ENCODE peak calls at places on chromosomes 4 and X, in nine cellular contexts. B is tibial nerve, F is transverse colon, H is stomach, X is A549, G is upper lobe of left lung, Q is sigmoid colon, J is suprapubic skin, L is HepG2. P is an unnamed sample.

GRCh38 chrX:13345037-13345436 is 25.2 kb upstream of the ATXN3L start:
- DNase-seq in L (no peak), B (no peak), J (no peak), Q (no peak), X (no peak), H (no peak), F (no peak), G (no peak), P (no peak)

GRCh38 chr4:139761461-139761860 is 95.8 kb downstream of the MGST2 start:
- DNase-seq in F (no peak), H (no peak), Q (no peak), G (no peak), J (peak; percentile 0), X (peak; percentile 18), B (no peak), L (peak; percentile 82), P (no peak)

GRCh38 chr4:164081801-164082200 is 587.3 kb downstream of the TMA16 start:
- DNase-seq in L (no peak), B (no peak), J (no peak), F (no peak), G (no peak), Q (no peak), X (no peak), H (no peak), P (no peak)

GRCh38 chr4:126727461-126727860 is 905.3 kb upstream of the INTU start:
- DNase-seq in F (no peak), B (no peak), H (no peak), L (no peak), G (no peak), Q (no peak), X (no peak), J (no peak), P (no peak)

GRCh38 chrX:281166-281999 is at the start of gene PLCXD1:
- DNase-seq in L (peak; percentile 85), H (peak; percentile 32), F (no peak), G (no peak), X (peak; percentile 85), Q (peak; percentile 52), B (no peak), J (peak; percentile 78), P (no peak)

GRCh38 chrX:36160056-36160455 is 240.5 kb downstream of the CFAP47 start:
- DNase-seq in Q (no peak), J (no peak), B (no peak), L (no peak), H (no peak), F (no peak), X (no peak), G (no peak), P (no peak)

GRCh38 chr4:139129206-139129605 is 47.8 kb downstream of the ELF2 start:
- DNase-seq in L (no peak), H (no peak), B (no peak), G (no peak), J (no peak), X (no peak), Q (no peak), F (no peak), P (no peak)

GRCh38 chr4:174461438-174462106 is 60.7 kb downstream of the HPGD start:
- DNase-seq in G (peak; percentile 23), B (no peak), F (peak; percentile 39), X (peak; percentile 40), L (peak; percentile 54), H (no peak), J (no peak), Q (no peak), P (no peak)

GRCh38 chr4:86961103-86961502 is 26.3 kb downstream of the AFF1 start:
- DNase-seq in X (no peak), F (no peak), Q (no peak), J (no peak), G (no peak), B (no peak), H (no peak), L (no peak), P (no peak)

GRCh38 chr4:86960557-86960959 is 25.7 kb downstream of the AFF1 start:
- DNase-seq in H (no peak), L (peak; percentile 49), J (no peak), F (no peak), G (no peak), Q (no peak), X (no peak), B (no peak), P (no peak)

GRCh38 chr4:86961605-86962295 is 26.9 kb downstream of the AFF1 start:
- DNase-seq in J (no peak), G (peak; percentile 50), H (no peak), F (peak; percentile 41), B (no peak), Q (no peak), L (no peak), X (no peak), P (no peak)

GRCh38 chr4:86965019-86965976 is 30.5 kb downstream of the AFF1 start:
- DNase-seq in X (no peak), H (no peak), J (no peak), L (no peak), B (no peak), F (no peak), G (no peak), Q (no peak), P (no peak)

DNA sequence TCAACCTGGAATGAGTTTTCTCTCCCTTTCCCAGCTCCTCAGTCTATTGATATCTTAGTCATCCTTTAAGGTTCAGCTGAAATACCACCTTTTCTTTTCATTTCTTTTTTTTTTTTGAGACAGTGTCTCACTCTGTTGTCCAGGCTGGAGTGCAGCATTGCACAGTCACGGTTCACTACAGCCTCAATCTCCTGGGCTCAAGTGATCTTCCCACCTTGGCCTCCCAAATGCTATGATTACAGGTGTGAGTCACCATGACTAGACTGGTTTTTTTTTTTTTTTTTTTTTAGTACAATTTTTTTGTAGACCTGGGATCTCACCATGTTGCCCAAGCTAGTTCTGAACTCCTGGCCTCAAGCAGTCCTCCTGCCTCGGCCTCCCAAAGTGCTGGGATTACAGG is 28.9 kb downstream of the AFF1 start:
- DNase-seq in L (no peak), F (no peak), H (no peak), Q (no peak), G (no peak), J (no peak), B (no peak), X (no peak), P (no peak)
- H3K4me1 ChIP-seq in L (peaks cover 50% of the 10 kb centered on the region), F (peaks cover 43% of the 10 kb centered on the region), H (peaks cover 76% of the 10 kb centered on the region), Q (peaks cover 43% of the 10 kb centered on the region), G (peaks cover 39% of the 10 kb centered on the region), J (peaks cover 31% of the 10 kb centered on the region), B (peaks cover 39% of the 10 kb centered on the region), X (peaks cover 71% of the 10 kb centered on the region), P (peaks cover 11% of the 10 kb centered on the region)

GRCh38 chrX:48924270-48924669 is 5.4 kb upstream of the PIM2 start:
- DNase-seq in X (no peak), J (no peak), Q (no peak), B (no peak), F (no peak), L (no peak), G (no peak), H (no peak), P (no peak)
- TF ChIP-seq POLR2A in X (no peak), J (no peak), Q (no peak), B (no peak), F (no peak), L (no peak), G (no peak), H (no peak), P (no peak)

GRCh38 chrX:29229802-29230201 is 642.6 kb downstream of the IL1RAPL1 start:
- DNase-seq in B (no peak), H (no peak), X (no peak), G (no peak), L (no peak), J (no peak), F (no peak), Q (no peak), P (no peak)

GRCh38 chrX:29233592-29234179 is 646.4 kb downstream of the IL1RAPL1 start:
- DNase-seq in Q (no peak), G (peak; percentile 69), H (no peak), B (no peak), F (no peak), L (no peak), X (no peak), J (no peak), P (no peak)

GRCh38 chrX:29231800-29232199 is 644.6 kb downstream of the IL1RAPL1 start:
- DNase-seq in G (no peak), J (no peak), F (no peak), B (no peak), L (no peak), X (no peak), Q (no peak), H (no peak), P (no peak)
- TF ChIP-seq EP300 in G (no peak), J (no peak), F (no peak), B (no peak), L (no peak), X (no peak), Q (no peak), H (no peak), P (no peak)

DNA sequence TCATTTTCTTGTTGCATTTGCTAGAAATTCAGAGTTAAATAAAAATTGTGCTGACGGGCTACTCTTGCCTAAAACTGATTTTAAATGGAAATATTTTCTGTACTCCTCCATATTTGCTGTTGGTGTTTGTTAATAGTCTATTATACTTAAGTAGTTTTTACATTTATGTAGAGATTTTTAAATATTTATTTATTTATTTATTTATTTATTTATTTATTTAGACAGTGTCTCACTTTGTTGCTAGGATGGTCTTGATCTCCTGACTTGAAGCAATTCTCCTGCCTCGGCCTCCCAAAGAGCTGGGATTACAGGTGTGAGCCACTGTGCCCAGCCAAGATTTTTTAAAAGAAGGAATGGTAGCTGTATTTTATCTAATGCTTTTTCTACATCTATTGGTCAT is 68.1 kb downstream of the TMEM164 start:
- DNase-seq in F (no peak), X (no peak), L (no peak), B (no peak), J (no peak), H (no peak), G (no peak), Q (no peak), P (no peak)
- H3K4me1 ChIP-seq in F (no peaks in the 10 kb centered on the region), X (no peaks in the 10 kb centered on the region), L (no peaks in the 10 kb centered on the region), B (no peaks in the 10 kb centered on the region), J (no peaks in the 10 kb centered on the region), H (peaks cover 4% of the 10 kb centered on the region), G (no peaks in the 10 kb centered on the region), Q (peaks cover 7% of the 10 kb centered on the region), P (no peaks in the 10 kb centered on the region)

DNA sequence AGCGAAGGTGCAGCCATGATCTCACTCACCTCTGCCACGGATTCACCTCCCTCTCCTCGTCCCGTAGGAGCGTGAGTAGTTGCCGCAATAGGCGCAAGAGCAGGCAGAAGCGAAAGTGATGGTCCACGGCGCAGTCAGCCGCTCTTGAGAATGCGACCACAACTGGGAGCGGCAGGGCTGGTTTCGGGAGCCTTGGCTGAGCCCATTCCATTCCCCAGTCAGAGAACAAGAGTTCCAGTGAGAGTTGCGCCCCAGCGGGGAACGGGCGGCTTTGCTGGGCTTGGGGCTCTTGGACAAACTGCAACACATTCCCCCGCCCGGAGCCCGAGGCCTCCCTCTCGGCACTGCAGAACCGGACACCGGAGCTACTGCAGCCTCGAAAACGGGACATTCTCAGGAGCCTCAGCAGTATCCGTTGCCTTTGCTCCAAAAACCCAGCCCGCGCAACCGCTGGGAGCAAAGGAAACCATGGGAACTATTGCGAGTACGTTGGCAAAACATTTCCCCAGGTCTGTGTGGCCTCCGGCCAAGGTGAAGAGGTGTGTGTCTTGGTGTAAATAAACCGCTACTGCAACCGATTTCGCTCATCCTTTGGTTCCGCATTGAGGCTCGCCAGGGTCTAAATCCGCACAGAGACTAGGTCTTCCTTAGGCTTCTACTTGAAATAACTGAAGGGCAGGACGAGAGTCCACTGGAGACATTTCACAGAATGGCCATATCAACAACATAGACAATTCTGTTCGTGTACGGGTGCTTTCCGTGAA is 5.7 kb upstream of the ZBTB33 start:
- DNase-seq in Q (peak; percentile 91), L (peak; percentile 71), X (peak; percentile 63), H (peak; percentile 77), G (peak; percentile 61), J (peak; percentile 84), B (peak; percentile 65), F (peak; percentile 79), P (peak; percentile 83)
- TF ChIP-seq POLR2A in Q (no peak), L (peak; percentile 47), X (peak; percentile 6), H (no peak), G (peak; percentile 36), J (no peak), B (peak; percentile 32), F (peak; percentile 55), P (peak; percentile 22)

P was measured in ovary.